ENCODE peak calls at places on chromosomes 12 and 14, in nine cellular contexts. U, C, B, R, O, W, L, F and I are unnamed samples. For H3K4me1, the result is how much of the 10 kb centered on the place peaks cover.

GRCh38 chr14:85607571-85608219 is 77.8 kb downstream of the FLRT2 start:
- DNase-seq in U (peak), C (no peak), B (no peak), R (no peak), O (peak), W (no peak), L (peak), F (no peak), I (no peak)

GRCh38 chr12:120795441-120796178 is 70.0 kb downstream of the ACADS start:
- DNase-seq in U (no peak), C (no peak), B (no peak), R (no peak), O (no peak), W (no peak), L (no peak), F (no peak), I (no peak)

GRCh38 chr12:50055831-50056628 is 1.4 kb upstream of the ASIC1 start:
- DNase-seq in U (peak), C (peak), B (peak), R (no peak), O (no peak), W (no peak), L (peak), F (no peak), I (no peak)

GRCh38 chr14:22332671-22333407 is 256.2 kb downstream of the DAD1 start:
- DNase-seq in U (no peak), C (no peak), B (no peak), R (no peak), O (no peak), W (no peak), L (peak), F (no peak), I (no peak)

GRCh38 chr12:31669020-31669419 is 9.5 kb downstream of the ETFBKMT start:
- DNase-seq in U (no peak), C (no peak), B (no peak), R (no peak), O (no peak), W (no peak), L (no peak), F (no peak), I (no peak)

GRCh38 chr14:21074398-21075272 is 4.5 kb downstream of the ARHGEF40 start:
- DNase-seq in U (no peak), C (no peak), B (no peak), R (no peak), O (no peak), W (no peak), L (no peak), F (no peak), I (no peak)

GRCh38 chr12:130119241-130119861 is 42.9 kb upstream of the FZD10 start:
- DNase-seq in U (no peak), C (no peak), B (no peak), R (no peak), O (peak), W (no peak), L (no peak), F (no peak), I (no peak)

GRCh38 chr14:103279129-103280025 is 54.7 kb upstream of the EIF5 start:
- DNase-seq in U (no peak), C (no peak), B (no peak), R (peak), O (no peak), W (peak), L (no peak), F (no peak), I (no peak)

GRCh38 chr12:106039242-106039641 is 99.5 kb downstream of the NUAK1 start:
- DNase-seq in U (no peak), C (no peak), B (no peak), R (peak), O (no peak), W (peak), L (no peak), F (no peak), I (no peak)

GRCh38 chr14:31968107-31968810 is 108.8 kb upstream of the ARHGAP5 start:
- DNase-seq in U (no peak), C (no peak), B (no peak), R (no peak), O (no peak), W (no peak), L (peak), F (no peak), I (no peak)
- H3K27ac ChIP-seq in U (no peak), C (no peak), B (no peak), R (no peak), O (no peak), W (peak), L (no peak), F (no peak), I (no peak)

DNA sequence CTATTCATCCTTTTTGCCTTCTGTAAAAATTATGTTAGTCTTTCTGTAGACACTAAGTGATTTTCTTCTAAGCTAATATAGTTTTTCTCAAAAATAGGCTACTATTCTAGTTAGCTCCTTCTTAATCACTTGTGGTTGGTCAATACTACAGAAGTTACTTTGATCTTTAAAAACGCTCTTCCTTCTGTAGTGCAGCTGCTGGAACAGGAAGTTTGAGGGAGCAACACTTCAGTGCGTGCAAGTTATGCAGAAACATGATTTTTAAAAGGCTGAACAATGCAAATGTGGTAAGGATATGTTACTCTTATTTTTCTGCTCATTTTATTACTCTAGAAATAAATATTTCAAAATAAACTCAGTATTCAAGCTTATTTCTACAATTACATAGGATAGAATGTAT is 11.1 kb upstream of the RERGL start:
- DNase-seq in U (no peak), C (no peak), B (no peak), R (no peak), O (no peak), W (no peak), L (no peak), F (no peak), I (no peak)
- H3K4me3 ChIP-seq in U (no peak), C (no peak), B (no peak), R (no peak), O (no peak), W (no peak), L (no peak), F (no peak), I (no peak)

GRCh38 chr12:116426391-116427136 is 132.6 kb upstream of the MAP1LC3B2 start:
- DNase-seq in U (peak), C (no peak), B (peak), R (no peak), O (peak), W (no peak), L (peak), F (peak), I (peak)
- H3K4me1 ChIP-seq in U (under half), C (under half), B (under half), R (under half), O (under half), W (under half), L (under half), F (under half), I (under half)

DNA sequence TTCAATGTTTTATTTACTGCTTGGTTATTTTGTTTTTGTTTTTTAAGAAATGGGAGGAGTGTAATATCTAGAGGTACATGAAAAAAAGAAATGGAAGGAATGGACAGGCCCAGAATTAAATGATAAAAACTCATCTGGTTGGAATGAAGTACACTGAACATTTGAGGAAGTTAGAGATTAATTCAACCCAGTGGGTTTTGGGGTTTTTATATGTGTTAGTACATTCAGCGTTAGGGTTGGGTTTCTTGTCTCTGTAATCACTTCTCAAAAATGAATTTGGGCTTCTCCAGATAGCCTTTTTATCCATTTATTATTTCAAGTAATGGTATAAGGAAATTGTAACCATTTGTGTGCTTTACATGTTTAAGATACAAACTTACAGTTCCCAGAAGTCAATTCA is 19.5 kb upstream of the NUP107 start:
- DNase-seq in U (no peak), C (no peak), B (no peak), R (no peak), O (no peak), W (no peak), L (no peak), F (no peak), I (no peak)
- H3K27ac ChIP-seq in U (no peak), C (no peak), B (no peak), R (no peak), O (no peak), W (no peak), L (no peak), F (no peak), I (no peak)

GRCh38 chr14:52048132-52048531 is 20.7 kb downstream of the NID2 start:
- DNase-seq in U (no peak), C (no peak), B (no peak), R (no peak), O (no peak), W (no peak), L (no peak), F (no peak), I (no peak)
- H3K4me3 ChIP-seq in U (no peak), C (no peak), B (no peak), R (no peak), O (no peak), W (no peak), L (no peak), F (no peak), I (no peak)

DNA sequence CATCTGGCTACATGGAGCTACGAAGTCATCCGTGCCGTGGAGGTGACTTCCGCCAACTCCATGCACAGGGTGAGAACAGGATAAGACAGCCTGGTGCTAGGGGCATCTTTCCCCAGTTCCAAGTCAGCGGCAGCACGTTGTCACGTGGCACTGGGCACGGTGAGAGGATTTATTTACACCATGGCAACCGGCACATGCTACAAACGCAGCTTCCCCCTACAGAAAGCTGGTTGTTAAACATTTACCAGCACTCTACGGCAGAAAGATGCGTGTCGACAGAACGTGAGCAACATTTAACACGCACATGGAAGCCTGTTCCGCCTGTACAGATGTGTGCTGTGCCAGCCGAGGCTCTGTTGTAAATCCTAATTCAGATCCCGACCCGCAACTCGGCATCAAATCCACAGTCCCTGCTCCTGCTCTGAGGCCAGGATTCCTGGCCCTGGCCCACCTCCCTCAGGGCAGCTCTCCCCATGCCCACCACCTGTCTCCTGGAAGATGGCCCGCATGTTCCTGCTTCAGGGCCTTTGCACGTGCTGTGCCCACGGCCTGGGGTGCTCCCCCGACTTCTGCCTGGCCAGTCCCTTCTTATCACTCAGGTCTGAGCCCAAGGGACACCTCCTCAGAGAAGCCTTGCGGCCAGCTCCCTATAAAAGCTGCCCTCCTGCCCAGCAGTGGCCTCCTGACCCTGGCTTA is 114.1 kb downstream of the RFLNA start:
- DNase-seq in U (no peak), C (no peak), B (no peak), R (no peak), O (no peak), W (no peak), L (no peak), F (no peak), I (no peak)
- H3K4me1 ChIP-seq in U (under half), C (under half), B (under half), R (under half), O (under half), W (under half), L (under half), F (half or more), I (under half)

DNA sequence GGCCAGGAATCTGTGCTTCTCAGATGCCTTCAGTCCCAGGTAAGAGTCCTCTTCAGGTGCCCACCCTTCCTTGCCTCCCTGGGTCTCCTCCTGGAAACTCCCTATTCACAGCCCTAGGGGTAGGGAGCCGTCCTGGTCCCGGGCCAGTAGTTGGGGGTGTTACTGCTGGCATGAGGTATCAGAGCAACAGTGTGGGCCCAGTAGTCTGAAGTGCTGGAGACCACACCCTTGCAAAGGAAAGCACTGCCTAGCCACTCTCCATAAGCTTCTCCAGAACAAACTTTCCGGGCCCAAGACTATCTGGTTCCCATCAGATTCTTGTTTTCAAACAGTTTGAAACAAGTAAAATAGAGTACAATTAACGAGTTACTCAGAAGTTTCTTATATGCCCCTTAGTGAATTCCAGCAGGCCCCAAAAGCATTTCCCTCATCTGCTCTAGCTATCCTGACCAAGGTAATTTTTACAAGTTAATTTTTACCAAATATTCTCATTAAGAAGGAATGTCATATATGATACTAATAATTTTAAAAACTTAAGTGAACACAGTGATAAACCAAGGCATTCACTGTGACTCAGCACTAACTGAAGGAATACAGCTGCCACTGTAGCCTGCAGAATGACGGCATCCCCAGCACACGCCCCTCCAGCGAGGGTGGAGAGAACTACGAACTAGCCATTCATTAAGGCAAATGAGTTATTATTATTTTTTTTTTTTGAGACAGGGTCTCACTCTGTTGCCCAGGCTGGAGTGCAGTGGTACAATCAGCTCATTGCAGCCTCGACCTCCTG is 49.4 kb downstream of the MOK start:
- DNase-seq in U (no peak), C (no peak), B (no peak), R (peak), O (peak), W (no peak), L (peak), F (no peak), I (no peak)
- H3K27ac ChIP-seq in U (peak), C (peak), B (peak), R (peak), O (peak), W (no peak), L (no peak), F (no peak), I (no peak)

GRCh38 chr14:86942939-86943338 is 1050.0 kb downstream of the GALC start:
- DNase-seq in U (no peak), C (no peak), B (no peak), R (no peak), O (no peak), W (no peak), L (no peak), F (no peak), I (no peak)
- H3K4me3 ChIP-seq in U (no peak), C (no peak), B (no peak), R (no peak), O (no peak), W (no peak), L (no peak), F (no peak), I (no peak)

DNA sequence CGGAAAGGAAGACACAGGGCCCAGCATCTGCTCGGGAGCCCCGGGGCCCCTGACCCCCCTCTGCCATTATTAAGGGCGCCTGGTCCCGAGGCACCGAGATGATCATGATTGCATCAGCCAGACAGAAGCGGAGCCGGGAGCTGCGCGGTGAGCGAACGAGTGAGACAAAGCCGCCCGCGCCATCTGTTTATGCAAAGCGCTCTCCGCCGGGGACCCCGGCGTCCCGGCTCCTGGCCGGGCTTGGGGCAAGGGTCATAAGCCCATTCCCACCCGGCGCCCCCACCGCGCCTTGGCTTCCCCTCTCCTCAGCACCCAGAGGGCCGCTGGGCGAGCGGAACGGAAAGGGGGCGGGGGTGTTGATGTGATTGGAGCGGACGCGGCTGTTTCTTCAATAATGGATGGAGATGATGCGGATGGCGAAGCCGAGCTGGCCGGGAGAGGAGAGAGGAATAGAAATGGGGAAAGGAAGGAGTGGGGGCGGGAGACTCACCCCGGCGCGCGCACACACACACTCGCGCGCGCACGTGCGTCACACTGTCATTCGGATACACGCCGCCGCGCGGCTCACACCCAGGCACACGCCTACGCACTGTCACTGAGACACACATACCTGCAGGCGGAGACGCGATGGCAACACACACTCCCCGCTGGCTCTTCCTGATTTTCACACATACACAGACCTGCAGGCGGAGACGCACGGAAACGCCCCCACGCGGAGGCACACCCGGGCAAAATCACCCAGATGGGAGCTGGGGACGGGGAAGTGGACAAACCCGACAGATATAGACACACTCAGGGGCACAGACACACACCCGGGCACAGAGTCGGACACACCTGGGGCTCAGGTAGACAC is 10.7 kb downstream of the STAC3 start:
- DNase-seq in U (peak), C (peak), B (no peak), R (no peak), O (no peak), W (peak), L (peak), F (no peak), I (no peak)
- H3K4me1 ChIP-seq in U (under half), C (half or more), B (under half), R (under half), O (half or more), W (half or more), L (under half), F (half or more), I (under half)

GRCh38 chr14:89303452-89304435 is 113.3 kb downstream of the FOXN3 start:
- DNase-seq in U (peak), C (peak), B (peak), R (peak), O (no peak), W (no peak), L (peak), F (peak), I (peak)
- H3K27ac ChIP-seq in U (peak), C (no peak), B (peak), R (peak), O (no peak), W (peak), L (peak), F (peak), I (peak)